ENCODE peak calls at places on chromosomes 13 and 19, in six cellular contexts. K, X, Z, O, A and D are unnamed samples.

GRCh38 chr19:16369664-16370576 is 45.3 kb downstream of the KLF2 start:
- DNase-seq in K (peak), A (no peak), Z (no peak), X (no peak), O (no peak), D (no peak)

GRCh38 chr13:101708115-101708514 is 255.6 kb downstream of the ITGBL1 start:
- DNase-seq in X (no peak), Z (no peak), O (no peak), A (no peak), K (no peak), D (no peak)

GRCh38 chr13:43629691-43630480 is 156.9 kb downstream of the ENOX1 start:
- DNase-seq in A (no peak), O (no peak), X (no peak), Z (peak), K (no peak), D (no peak)

GRCh38 chr19:46634045-46634655 is 1.9 kb downstream of the GNG8 start:
- DNase-seq in O (peak), X (peak), A (peak), Z (peak), K (peak), D (peak)

GRCh38 chr13:45209229-45209628 is 8.4 kb upstream of the KCTD4 start:
- DNase-seq in X (no peak), A (peak), O (no peak), Z (no peak), K (no peak), D (no peak)

GRCh38 chr13:98839826-98840769 is 87.6 kb upstream of the SLC15A1 start:
- DNase-seq in X (peak), Z (no peak), K (peak), O (peak), A (peak), D (peak)

GRCh38 chr19:16191216-16191908 is 6.2 kb downstream of the FAM32A start:
- DNase-seq in A (no peak), X (no peak), K (no peak), Z (no peak), O (no peak), D (no peak)

GRCh38 chr13:26948353-26948752 is 187.8 kb upstream of the GPR12 start:
- DNase-seq in O (no peak), X (no peak), A (no peak), Z (no peak), K (no peak), D (no peak)

GRCh38 chr13:23466144-23467002 is 32.9 kb upstream of the SACS start:
- DNase-seq in Z (peak), A (peak), K (peak), O (peak), X (peak), D (peak)

GRCh38 chr13:98838776-98839175 is 86.3 kb upstream of the SLC15A1 start:
- DNase-seq in K (no peak), Z (no peak), A (peak), O (no peak), X (no peak), D (no peak)

GRCh38 chr19:45102481-45102880 is 9.5 kb downstream of the PPP1R37 start:
- DNase-seq in Z (no peak), A (no peak), K (no peak), O (no peak), X (no peak), D (no peak)

GRCh38 chr13:61024046-61024445 is 391.6 kb downstream of the PCDH20 start:
- DNase-seq in K (no peak), A (no peak), Z (no peak), X (no peak), O (no peak), D (no peak)

GRCh38 chr19:34350161-34350561 is 14.8 kb upstream of the GPI start:
- DNase-seq in K (peak), A (no peak), Z (no peak), O (peak), X (no peak), D (no peak)

GRCh38 chr19:15516363-15516762 is 8.0 kb downstream of the CYP4F22 start:
- DNase-seq in X (no peak), A (no peak), Z (no peak), O (no peak), K (no peak), D (no peak)

GRCh38 chr13:111046590-111047141 is 68.4 kb upstream of the ARHGEF7 start:
- DNase-seq in A (peak), O (no peak), X (no peak), Z (no peak), K (no peak), D (no peak)

GRCh38 chr13:72181661-72182060 is 314.7 kb upstream of the DACH1 start:
- DNase-seq in X (no peak), A (no peak), K (no peak), O (no peak), Z (no peak), D (no peak)

GRCh38 chr19:12847159-12848139 is 9.1 kb downstream of the MAST1 start:
- DNase-seq in X (peak), K (peak), Z (peak), A (peak), O (peak), D (peak)

GRCh38 chr13:112325941-112326645 is 50.1 kb upstream of the SPACA7 start:
- DNase-seq in Z (no peak), X (no peak), O (no peak), A (no peak), K (no peak), D (no peak)

GRCh38 chr19:58059003-58059671 is at the start of gene ZNF135:
- DNase-seq in X (peak), A (peak), K (peak), Z (peak), O (peak), D (peak)

GRCh38 chr13:74046461-74046860 is 87.7 kb downstream of the KLF12 start:
- DNase-seq in Z (no peak), O (no peak), A (peak), K (no peak), X (no peak), D (no peak)

GRCh38 chr13:75788494-75788991 is 152.4 kb downstream of the LMO7 start:
- DNase-seq in X (no peak), A (peak), Z (peak), K (no peak), O (peak), D (no peak)

GRCh38 chr19:29552454-29553280 is 26.9 kb downstream of the VSTM2B start:
- DNase-seq in A (no peak), X (no peak), O (no peak), K (no peak), Z (no peak), D (no peak)

GRCh38 chr19:50820086-50820485 is 3.5 kb downstream of the KLK1 start:
- DNase-seq in A (no peak), O (peak), Z (no peak), X (no peak), K (no peak), D (no peak)

GRCh38 chr19:18650468-18651001 is 13.7 kb downstream of the KLHL26 start:
- DNase-seq in O (peak), Z (peak), A (peak), X (peak), K (no peak), D (no peak)

GRCh38 chr19:16144216-16144581 is 714 bp downstream of the HSH2D start:
- DNase-seq in Z (no peak), O (no peak), A (no peak), K (no peak), X (no peak), D (no peak)

GRCh38 chr13:40539954-40540706 is 126.3 kb downstream of the FOXO1 start:
- DNase-seq in X (no peak), O (no peak), Z (no peak), A (peak), K (no peak), D (no peak)

GRCh38 chr13:44436589-44437337 is 63.1 kb downstream of the SERP2 start:
- DNase-seq in Z (peak), O (peak), K (peak), X (peak), A (peak), D (peak)

GRCh38 chr19:962683-963385 is 21.3 kb upstream of the WDR18 start:
- DNase-seq in Z (no peak), A (no peak), O (no peak), X (no peak), K (no peak), D (no peak)

GRCh38 chr19:43699506-43700367 is 16.1 kb upstream of the IRGC start:
- DNase-seq in Z (no peak), O (peak), K (no peak), X (peak), A (peak), D (peak)
- TF ChIP-seq CTCF in Z (peak), O (no peak), K (no peak), X (no peak), A (no peak), D (no peak)

GRCh38 chr19:39345956-39346355 is 3.7 kb downstream of the SAMD4B start:
- DNase-seq in X (no peak), A (no peak), Z (no peak), K (no peak), O (no peak), D (no peak)
- TF ChIP-seq CTCF in X (no peak), A (no peak), Z (no peak), K (no peak), O (no peak), D (no peak)

GRCh38 chr13:34578471-34578870 is 363.6 kb upstream of the NBEA start:
- DNase-seq in A (no peak), Z (no peak), X (no peak), O (no peak), K (no peak), D (no peak)
- TF ChIP-seq CTCF in A (no peak), Z (no peak), X (no peak), O (no peak), K (no peak), D (no peak)

GRCh38 chr19:5863030-5863665 is 7.2 kb downstream of the FUT5 start:
- DNase-seq in K (no peak), O (no peak), A (no peak), Z (no peak), X (no peak), D (no peak)

GRCh38 chr19:5864013-5864720 is 6.2 kb downstream of the FUT5 start:
- DNase-seq in X (no peak), O (no peak), A (no peak), K (no peak), Z (no peak), D (no peak)

GRCh38 chr19:5867201-5868136 is 2.9 kb downstream of the FUT5 start:
- DNase-seq in X (no peak), K (no peak), A (no peak), Z (no peak), O (no peak), D (no peak)

GRCh38 chr19:5865772-5866171 is 4.6 kb downstream of the FUT5 start:
- DNase-seq in X (no peak), K (no peak), O (no peak), A (no peak), Z (no peak), D (no peak)

DNA sequence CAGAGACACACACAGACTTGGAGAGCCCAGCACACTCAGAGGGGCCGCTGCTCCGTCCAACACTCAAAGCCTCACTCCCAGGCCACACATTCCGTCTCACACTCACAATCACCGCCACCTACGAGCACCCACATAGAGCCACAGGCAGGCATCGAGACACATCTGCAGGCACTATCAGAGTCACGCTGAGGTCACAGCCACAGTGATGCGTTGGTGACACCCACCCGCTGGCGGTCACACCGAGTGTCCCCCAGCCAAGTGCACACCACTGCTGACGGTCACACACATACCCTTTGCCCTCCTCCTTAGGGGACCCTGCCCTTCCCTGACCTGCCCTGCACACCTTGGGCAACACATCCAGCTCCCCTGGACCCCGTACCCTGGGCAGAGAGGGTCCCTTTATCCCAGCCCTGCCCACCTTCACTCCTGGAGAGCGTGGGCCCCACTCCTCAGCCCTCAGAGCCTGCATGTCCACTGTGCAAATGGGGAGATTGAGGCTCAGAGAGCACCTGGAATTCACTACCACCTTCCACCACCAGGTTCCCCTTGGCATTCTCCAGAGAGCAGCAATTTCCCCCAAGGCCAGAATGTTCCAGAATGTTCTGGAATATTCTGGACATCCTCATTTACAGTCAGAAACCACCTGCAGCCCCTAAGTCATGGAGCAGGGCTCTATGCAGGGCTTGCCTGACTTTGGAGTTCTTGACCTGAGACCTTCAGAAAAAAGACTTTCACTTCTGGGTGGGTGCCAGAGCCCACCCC is 5.4 kb downstream of the FUT5 start:
- DNase-seq in A (no peak), K (no peak), O (no peak), Z (no peak), X (no peak), D (no peak)
- TF ChIP-seq CTCF in A (peak), K (no peak), O (no peak), Z (no peak), X (no peak), D (peak)

GRCh38 chr19:43934055-43934984 is 762 bp downstream of the ZNF45 start:
- DNase-seq in K (no peak), X (no peak), O (peak), A (peak), Z (no peak), D (peak)

GRCh38 chr19:43936219-43936618 is 1.1 kb upstream of the ZNF45 start:
- DNase-seq in K (no peak), X (no peak), O (peak), Z (no peak), A (no peak), D (no peak)

GRCh38 chr19:43939557-43940260 is 4.6 kb upstream of the ZNF45 start:
- DNase-seq in K (no peak), X (no peak), A (no peak), O (no peak), Z (no peak), D (no peak)

GRCh38 chr19:43940719-43941118 is 5.6 kb upstream of the ZNF45 start:
- DNase-seq in K (no peak), A (no peak), O (no peak), Z (no peak), X (no peak), D (no peak)

DNA sequence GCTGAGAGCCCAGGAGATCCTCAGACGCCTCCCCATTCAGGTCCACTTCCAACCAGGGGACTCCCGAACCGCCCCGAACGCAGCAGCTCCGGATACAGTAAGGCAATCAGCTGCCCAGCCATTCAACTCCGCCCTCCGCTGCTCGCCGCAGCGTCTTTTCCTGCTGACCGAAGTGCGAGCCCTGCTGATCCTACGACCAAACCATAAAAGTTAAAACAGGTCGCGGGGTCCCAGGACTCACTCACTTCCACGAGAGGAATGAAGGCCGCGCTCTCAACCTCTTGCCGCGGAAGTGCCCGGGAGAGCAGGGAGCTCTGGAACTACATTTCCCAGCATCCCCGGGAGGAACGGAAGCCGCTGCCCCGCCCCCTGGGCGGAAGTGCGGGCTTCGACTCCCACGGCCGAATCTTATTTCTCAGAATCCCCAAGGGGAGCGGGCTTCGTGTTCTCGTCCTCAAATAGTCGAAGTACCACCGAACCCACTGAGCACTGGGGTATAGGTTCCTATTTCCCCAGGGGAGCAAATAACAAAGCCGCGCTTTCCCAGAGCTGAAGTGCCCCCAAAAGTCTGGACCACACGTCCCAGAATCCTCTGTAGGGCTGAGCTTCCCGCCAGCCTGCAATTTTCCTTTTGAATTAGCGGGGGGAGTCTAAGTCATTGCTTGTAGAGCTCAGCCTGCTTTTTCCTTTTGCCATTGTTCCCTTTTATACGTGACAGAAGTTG is at the start of gene ZNF45:
- DNase-seq in X (peak), Z (peak), K (peak), A (peak), O (peak), D (peak)
- TF ChIP-seq CTCF in X (no peak), Z (no peak), K (no peak), A (no peak), O (no peak), D (no peak)

GRCh38 chr19:41699968-41700323 is 8.5 kb upstream of the CEACAM5 start:
- DNase-seq in A (no peak), X (no peak), Z (no peak), K (no peak), O (no peak), D (no peak)

GRCh38 chr19:41700381-41701195 is 7.8 kb upstream of the CEACAM5 start:
- DNase-seq in O (no peak), K (no peak), A (no peak), Z (no peak), X (no peak), D (no peak)

GRCh38 chr19:41699231-41699967 is 9.0 kb upstream of the CEACAM5 start:
- DNase-seq in X (no peak), Z (no peak), K (no peak), A (no peak), O (no peak), D (no peak)

GRCh38 chr19:41702208-41702651 is 6.2 kb upstream of the CEACAM5 start:
- DNase-seq in K (no peak), Z (no peak), A (peak), X (no peak), O (no peak), D (no peak)

DNA sequence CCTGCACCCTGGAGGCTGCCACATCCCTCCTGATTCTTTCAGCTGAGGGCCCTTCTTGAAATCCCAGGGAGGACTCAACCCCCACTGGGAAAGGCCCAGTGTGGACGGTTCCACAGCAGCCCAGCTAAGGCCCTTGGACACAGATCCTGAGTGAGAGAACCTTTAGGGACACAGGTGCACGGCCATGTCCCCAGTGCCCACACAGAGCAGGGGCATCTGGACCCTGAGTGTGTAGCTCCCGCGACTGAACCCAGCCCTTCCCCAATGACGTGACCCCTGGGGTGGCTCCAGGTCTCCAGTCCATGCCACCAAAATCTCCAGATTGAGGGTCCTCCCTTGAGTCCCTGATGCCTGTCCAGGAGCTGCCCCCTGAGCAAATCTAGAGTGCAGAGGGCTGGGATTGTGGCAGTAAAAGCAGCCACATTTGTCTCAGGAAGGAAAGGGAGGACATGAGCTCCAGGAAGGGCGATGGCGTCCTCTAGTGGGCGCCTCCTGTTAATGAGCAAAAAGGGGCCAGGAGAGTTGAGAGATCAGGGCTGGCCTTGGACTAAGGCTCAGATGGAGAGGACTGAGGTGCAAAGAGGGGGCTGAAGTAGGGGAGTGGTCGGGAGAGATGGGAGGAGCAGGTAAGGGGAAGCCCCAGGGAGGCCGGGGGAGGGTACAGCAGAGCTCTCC is 6.9 kb upstream of the CEACAM5 start:
- DNase-seq in O (peak), K (no peak), A (no peak), X (no peak), Z (no peak), D (peak)
- TF ChIP-seq CTCF in O (peak), K (no peak), A (no peak), X (no peak), Z (no peak), D (no peak)

DNA sequence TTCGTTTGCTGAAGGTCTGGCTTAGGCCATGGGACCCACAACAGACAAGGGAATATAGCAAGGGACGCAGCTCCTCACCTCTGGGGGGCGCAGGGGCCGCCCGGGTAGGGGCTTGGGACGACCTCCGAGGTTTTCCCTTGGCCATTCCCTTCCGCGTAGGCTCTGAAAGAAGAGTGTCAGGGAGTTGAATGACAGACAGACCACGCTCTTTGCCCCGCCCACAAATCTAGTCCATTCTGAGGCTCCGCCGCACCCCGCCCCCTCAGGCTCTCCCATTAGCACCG is 11.4 kb upstream of the ZNF414 start:
- DNase-seq in O (no peak), X (no peak), A (no peak), Z (no peak), K (no peak), D (no peak)
- TF ChIP-seq CTCF in O (peak), X (peak), A (peak), Z (peak), K (no peak), D (peak)

DNA sequence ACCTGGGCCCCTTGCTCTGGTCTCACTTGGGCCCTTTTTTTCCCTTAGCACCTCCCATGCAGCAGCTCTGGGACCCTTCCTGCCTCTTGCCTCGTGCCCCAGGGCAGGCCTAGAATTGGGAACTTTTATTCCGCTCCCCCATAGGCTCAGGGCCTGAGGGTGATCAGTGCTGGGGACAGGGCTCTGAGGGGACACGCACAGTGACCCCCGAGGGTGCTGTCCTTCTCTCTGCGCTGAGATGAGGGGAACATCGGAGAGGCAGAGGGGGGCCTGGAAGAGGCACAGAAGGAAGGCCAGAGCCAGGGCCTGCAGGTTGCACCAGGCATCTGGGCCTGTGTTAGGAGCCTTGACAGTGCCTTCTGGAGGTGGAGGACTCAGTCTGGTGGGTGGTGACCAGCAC is 10.8 kb downstream of the EPN1 start:
- DNase-seq in X (no peak), Z (no peak), A (no peak), K (no peak), O (no peak), D (no peak)
- TF ChIP-seq CTCF in X (no peak), Z (no peak), A (no peak), K (no peak), O (no peak), D (no peak)